ENCODE peak calls at places on chromosomes 5 and 9, in five cellular contexts. H is astrocyte, D is PC-3, I is A673, S is GM23248. A is an unnamed sample.

GRCh38 chr9:97570899-97571298 is 62.3 kb downstream of the TSTD2 start:
- DNase-seq in H (no peak), D (no peak), I (no peak), S (no peak), A (no peak)

GRCh38 chr5:112417931-112418358 is 1.1 kb downstream of the EPB41L4A start:
- DNase-seq in H (peak; percentile 4), D (peak; percentile 9), I (no peak), S (peak; percentile 60), A (peak; percentile 8)

GRCh38 chr5:10854526-10855277 is 93.7 kb upstream of the DAP start:
- DNase-seq in H (no peak), D (no peak), I (no peak), S (peak; percentile 64), A (no peak)

GRCh38 chr9:15999422-16000339 is 446.8 kb downstream of the CCDC171 start:
- DNase-seq in H (peak; percentile 96), D (peak; percentile 88), I (peak; percentile 70), S (peak; percentile 95), A (peak; percentile 60)

GRCh38 chr5:105172918-105173317 is 1610.3 kb upstream of the NUDT12 start:
- DNase-seq in H (no peak), D (no peak), I (no peak), S (no peak), A (no peak)

GRCh38 chr9:113388833-113389232 is 12.0 kb upstream of the HDHD3 start:
- DNase-seq in H (no peak), D (no peak), I (no peak), S (no peak), A (no peak)

GRCh38 chr5:87267574-87268125 is at the start of gene RASA1:
- DNase-seq in H (peak; percentile 84), D (peak; percentile 98), I (peak; percentile 96), S (peak; percentile 93), A (peak; percentile 96)

GRCh38 chr5:141838326-141839014 is 39.7 kb downstream of the PCDH1 start:
- DNase-seq in H (no peak), D (no peak), I (no peak), S (no peak), A (no peak)

GRCh38 chr9:135300346-135301141 is 179.0 kb upstream of the PPP1R26 start:
- DNase-seq in H (no peak), D (no peak), I (no peak), S (no peak), A (no peak)

GRCh38 chr5:11941566-11941965 is 37.3 kb upstream of the CTNND2 start:
- DNase-seq in H (no peak), D (no peak), I (no peak), S (no peak), A (no peak)

GRCh38 chr5:66498791-66499207 is 97.4 kb upstream of the MAST4 start:
- DNase-seq in H (peak; percentile 22), D (peak; percentile 10), I (peak; percentile 2), S (peak; percentile 58), A (no peak)

GRCh38 chr9:15221746-15222145 is 85.3 kb downstream of the TTC39B start:
- DNase-seq in H (no peak), D (no peak), I (no peak), S (peak; percentile 69), A (no peak)

GRCh38 chr9:37037744-37038640 is 3.9 kb upstream of the PAX5 start:
- DNase-seq in H (no peak), D (no peak), I (no peak), S (peak; percentile 54), A (no peak)

GRCh38 chr9:37039065-37039464 is 5.0 kb upstream of the PAX5 start:
- DNase-seq in H (no peak), D (no peak), I (no peak), S (no peak), A (no peak)

GRCh38 chr9:37035472-37036236 is 1.6 kb upstream of the PAX5 start:
- DNase-seq in H (peak; percentile 4), D (no peak), I (no peak), S (no peak), A (no peak)

GRCh38 chr9:37036237-37037136 is 2.4 kb upstream of the PAX5 start:
- DNase-seq in H (no peak), D (peak; percentile 4), I (peak; percentile 83), S (peak; percentile 62), A (peak; percentile 27)

DNA sequence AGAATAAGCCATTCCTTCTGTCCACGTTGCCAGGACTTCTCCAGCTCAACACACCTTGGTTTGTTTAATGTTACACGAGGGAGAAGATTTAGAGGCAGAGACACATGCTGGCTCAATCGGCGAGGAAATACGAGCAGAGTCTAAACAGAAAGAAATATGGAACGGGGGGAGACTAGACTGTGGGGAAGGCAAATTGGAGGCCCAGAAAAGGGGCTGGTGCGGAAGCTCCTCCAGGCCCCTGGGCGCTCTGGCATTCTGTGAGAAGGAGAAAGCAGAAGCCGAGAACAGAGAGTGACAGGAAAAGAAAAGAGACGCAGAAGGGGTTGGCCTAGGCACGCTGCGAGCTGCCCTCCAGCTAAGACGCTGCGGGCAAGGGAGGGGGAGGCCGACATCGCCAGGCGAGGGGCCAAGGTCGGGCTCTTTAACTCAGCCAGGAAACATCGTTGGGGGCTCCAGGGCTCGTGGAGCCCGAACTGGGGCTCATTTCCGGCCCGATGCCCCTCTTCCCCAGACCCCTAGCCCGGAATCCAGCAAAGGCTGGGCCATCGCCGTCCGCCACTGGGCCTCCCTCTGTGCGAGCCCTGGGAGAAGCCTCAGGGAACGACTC is 3.2 kb upstream of the PAX5 start:
- DNase-seq in H (no peak), D (no peak), I (no peak), S (no peak), A (no peak)
- TF ChIP-seq EZH2 in H (peak; percentile 51), D (no peak), I (no peak), S (no peak), A (no peak)

DNA sequence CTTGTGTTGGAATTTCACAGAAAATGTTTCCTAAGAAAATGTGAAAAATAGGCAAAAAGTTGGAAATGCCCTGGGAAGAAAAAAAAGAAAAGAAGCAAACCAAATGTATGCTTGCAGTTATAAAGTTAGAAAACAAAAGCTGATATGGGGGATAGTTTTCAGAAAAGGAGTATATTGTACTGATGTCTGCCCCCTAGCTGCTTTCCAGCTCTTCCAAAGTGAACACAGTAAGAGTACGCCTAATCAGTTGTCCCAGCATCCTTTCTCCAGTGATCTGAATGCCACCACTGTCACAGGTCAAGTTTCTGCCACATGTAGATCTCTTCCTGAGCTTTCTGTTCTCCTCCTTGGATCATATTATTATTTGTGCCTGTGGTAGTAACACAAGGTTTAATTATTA is 5.8 kb downstream of the TYRP1 start:
- DNase-seq in H (no peak), D (no peak), I (no peak), S (no peak), A (no peak)
- H3K4me3 ChIP-seq in H (no peak overlapping the region), D (no peak overlapping the region), I (no peak overlapping the region), S (no peak overlapping the region), A (no peak overlapping the region)

GRCh38 chr5:74643160-74643562 is 2.6 kb upstream of the ENC1 start:
- DNase-seq in H (peak; percentile 99), D (peak; percentile 90), I (peak; percentile 92), S (peak; percentile 94), A (peak; percentile 98)
- H3K27ac ChIP-seq in H (peak overlapping the region; percentile 90), D (peak overlapping the region; percentile 69), I (no peak overlapping the region), S (peak overlapping the region; percentile 77), A (peak overlapping the region; percentile 98)

GRCh38 chr9:98603821-98604383 is 104.8 kb downstream of the GABBR2 start:
- DNase-seq in H (peak; percentile 61), D (no peak), I (no peak), S (peak; percentile 92), A (no peak)
- TF ChIP-seq EZH2 in H (no peak), D (no peak), I (no peak), S (no peak), A (no peak)

DNA sequence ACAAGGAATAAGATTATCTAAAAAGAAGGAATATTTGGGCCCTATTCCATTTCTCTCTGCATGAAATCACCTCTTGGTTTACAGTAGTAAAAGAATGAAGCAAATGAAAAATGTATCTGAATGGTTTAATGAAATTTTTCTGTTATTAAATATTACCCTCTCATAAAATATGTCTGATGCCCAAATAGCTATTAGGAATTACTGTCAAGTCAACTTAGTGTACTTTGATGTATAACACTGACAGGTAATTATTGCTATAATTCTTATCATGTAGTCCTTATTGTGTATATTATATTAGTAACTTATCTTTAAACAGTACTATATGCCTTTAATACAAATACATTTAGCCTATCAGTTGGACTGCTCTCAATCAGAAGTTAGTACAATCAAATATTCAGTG is 8.4 kb downstream of the MYOT start:
- DNase-seq in H (no peak), D (no peak), I (no peak), S (no peak), A (no peak)
- H3K4me3 ChIP-seq in H (no peak overlapping the region), D (no peak overlapping the region), I (no peak overlapping the region), S (no peak overlapping the region), A (no peak overlapping the region)

GRCh38 chr5:125053179-125053578 is 306.7 kb upstream of the ZNF608 start:
- DNase-seq in H (no peak), D (no peak), I (no peak), S (no peak), A (no peak)
- H3K27ac ChIP-seq in H (no peak overlapping the region), D (no peak overlapping the region), I (no peak overlapping the region), S (no peak overlapping the region), A (no peak overlapping the region)

A was measured in PC-9.